ENCODE peak calls at places on chromosomes 13 and 19, in ten cellular contexts. N, R, Q, H, V, L, G, E, Z and O are unnamed samples.

GRCh38 chr19:4246767-4247593 is at the start of gene YJU2:
- DNase-seq in N (peak), R (peak), Q (peak), H (peak), V (peak), L (peak), G (peak), E (peak), Z (peak), O (peak)

GRCh38 chr19:17873661-17874422 is 2.1 kb downstream of the SLC5A5 start:
- DNase-seq in N (no peak), R (peak), Q (no peak), H (no peak), V (no peak), L (no peak), G (peak), E (peak), Z (no peak), O (no peak)

GRCh38 chr19:9009431-9009830 is 778 bp downstream of the MUC16 start:
- DNase-seq in N (no peak), R (no peak), Q (no peak), H (no peak), V (no peak), L (no peak), G (no peak), E (no peak), Z (no peak), O (no peak)

GRCh38 chr19:37551123-37551993 is 43.2 kb downstream of the ZNF571 start:
- DNase-seq in N (no peak), R (no peak), Q (no peak), H (peak), V (peak), L (peak), G (no peak), E (no peak), Z (no peak), O (no peak)

GRCh38 chr13:113507564-113508210 is 17.2 kb upstream of the DCUN1D2 start:
- DNase-seq in N (no peak), R (no peak), Q (no peak), H (no peak), V (no peak), L (no peak), G (no peak), E (no peak), Z (no peak), O (no peak)

GRCh38 chr19:9839415-9839814 is 4.3 kb downstream of the PIN1 start:
- DNase-seq in N (no peak), R (no peak), Q (no peak), H (peak), V (no peak), L (no peak), G (no peak), E (no peak), Z (no peak), O (no peak)

GRCh38 chr19:51102991-51103390 is 5.2 kb downstream of the CTU1 start:
- DNase-seq in N (no peak), R (no peak), Q (no peak), H (no peak), V (no peak), L (no peak), G (no peak), E (no peak), Z (no peak), O (no peak)

GRCh38 chr13:60788156-60788829 is 391.3 kb downstream of the TDRD3 start:
- DNase-seq in N (no peak), R (no peak), Q (no peak), H (no peak), V (no peak), L (no peak), G (no peak), E (no peak), Z (no peak), O (no peak)

GRCh38 chr19:29524201-29524911 is 1.4 kb upstream of the VSTM2B start:
- DNase-seq in N (no peak), R (no peak), Q (no peak), H (no peak), V (no peak), L (no peak), G (no peak), E (no peak), Z (peak), O (peak)

GRCh38 chr13:110774051-110774450 is 60.6 kb downstream of the ING1 start:
- DNase-seq in N (no peak), R (no peak), Q (no peak), H (no peak), V (no peak), L (no peak), G (no peak), E (no peak), Z (no peak), O (no peak)

GRCh38 chr13:50334092-50334778 is 319.0 kb downstream of the KCNRG start:
- DNase-seq in N (no peak), R (no peak), Q (no peak), H (no peak), V (no peak), L (no peak), G (no peak), E (no peak), Z (no peak), O (no peak)

GRCh38 chr13:30422056-30422914 is at the start of gene UBE2L5:
- DNase-seq in N (peak), R (peak), Q (no peak), H (no peak), V (no peak), L (no peak), G (peak), E (peak), Z (peak), O (peak)

GRCh38 chr19:1247747-1248453 is 483 bp upstream of the MIDN start:
- DNase-seq in N (no peak), R (no peak), Q (no peak), H (no peak), V (no peak), L (no peak), G (no peak), E (peak), Z (no peak), O (no peak)

GRCh38 chr19:29111581-29111980 is 101.4 kb downstream of the UQCRFS1 start:
- DNase-seq in N (no peak), R (no peak), Q (no peak), H (no peak), V (no peak), L (no peak), G (no peak), E (no peak), Z (no peak), O (no peak)

GRCh38 chr13:107141767-107142166 is 573.8 kb upstream of the ARGLU1 start:
- DNase-seq in N (no peak), R (no peak), Q (no peak), H (no peak), V (no peak), L (no peak), G (no peak), E (no peak), Z (no peak), O (no peak)

GRCh38 chr19:53936035-53936434 is 26.7 kb upstream of the CACNG8 start:
- DNase-seq in N (no peak), R (no peak), Q (no peak), H (no peak), V (no peak), L (no peak), G (no peak), E (no peak), Z (no peak), O (no peak)

GRCh38 chr19:58497634-58498170 is 14.1 kb downstream of the SLC27A5 start:
- DNase-seq in N (no peak), R (no peak), Q (no peak), H (no peak), V (no peak), L (no peak), G (no peak), E (no peak), Z (no peak), O (no peak)

GRCh38 chr19:35318679-35319448 is 10.1 kb upstream of the CD22 start:
- DNase-seq in N (no peak), R (no peak), Q (no peak), H (peak), V (peak), L (peak), G (no peak), E (peak), Z (peak), O (peak)

GRCh38 chr19:38511074-38511708 is 77.7 kb downstream of the RYR1 start:
- DNase-seq in N (no peak), R (no peak), Q (no peak), H (no peak), V (no peak), L (no peak), G (no peak), E (no peak), Z (no peak), O (no peak)

GRCh38 chr19:17026041-17026658 is 460 bp downstream of the CPAMD8 start:
- DNase-seq in N (no peak), R (no peak), Q (no peak), H (no peak), V (no peak), L (no peak), G (no peak), E (no peak), Z (no peak), O (no peak)

GRCh38 chr13:51524312-51524711 is 60.0 kb upstream of the WDFY2 start:
- DNase-seq in N (no peak), R (no peak), Q (no peak), H (no peak), V (no peak), L (no peak), G (no peak), E (peak), Z (no peak), O (no peak)

GRCh38 chr19:35549174-35549788 is 3.9 kb downstream of the TMEM147 start:
- DNase-seq in N (no peak), R (peak), Q (peak), H (peak), V (no peak), L (no peak), G (peak), E (peak), Z (peak), O (no peak)

GRCh38 chr19:33564836-33565338 is 43.3 kb upstream of the PEPD start:
- DNase-seq in N (no peak), R (no peak), Q (no peak), H (no peak), V (no peak), L (no peak), G (no peak), E (no peak), Z (no peak), O (no peak)

GRCh38 chr13:91141619-91142061 is 205.8 kb upstream of the MIR17HG start:
- DNase-seq in N (no peak), R (no peak), Q (no peak), H (no peak), V (no peak), L (no peak), G (no peak), E (no peak), Z (no peak), O (no peak)

GRCh38 chr13:32829676-32830091 is 186.5 kb upstream of the KL start:
- DNase-seq in N (no peak), R (no peak), Q (no peak), H (no peak), V (no peak), L (peak), G (no peak), E (peak), Z (no peak), O (no peak)

GRCh38 chr19:11539495-11540365 is 1.1 kb downstream of the CNN1 start:
- DNase-seq in N (no peak), R (no peak), Q (no peak), H (no peak), V (no peak), L (no peak), G (no peak), E (no peak), Z (no peak), O (no peak)

GRCh38 chr19:40466219-40467006 is at the start of gene SPTBN4:
- DNase-seq in N (no peak), R (peak), Q (no peak), H (no peak), V (no peak), L (no peak), G (peak), E (no peak), Z (no peak), O (peak)

GRCh38 chr19:11535792-11536595 is 2.7 kb upstream of the CNN1 start:
- DNase-seq in N (peak), R (peak), Q (peak), H (peak), V (no peak), L (peak), G (peak), E (peak), Z (peak), O (peak)

GRCh38 chr19:35963514-35963913 is 27.3 kb downstream of the LRFN3 start:
- DNase-seq in N (peak), R (no peak), Q (no peak), H (no peak), V (no peak), L (no peak), G (no peak), E (peak), Z (no peak), O (no peak)

GRCh38 chr13:31029129-31029528 is 96.7 kb downstream of the TEX26 start:
- DNase-seq in N (no peak), R (peak), Q (no peak), H (no peak), V (no peak), L (no peak), G (no peak), E (no peak), Z (no peak), O (no peak)

GRCh38 chr13:98515804-98516465 is 61.0 kb downstream of the STK24 start:
- DNase-seq in N (no peak), R (no peak), Q (no peak), H (no peak), V (no peak), L (no peak), G (no peak), E (no peak), Z (no peak), O (no peak)

GRCh38 chr19:575527-576506 is 3.4 kb downstream of the BSG start:
- DNase-seq in N (no peak), R (no peak), Q (no peak), H (no peak), V (no peak), L (no peak), G (no peak), E (no peak), Z (peak), O (peak)